ENCODE peak calls at places on chromosomes 7 and 10, in eight cellular contexts. U, W, A, N, P, O, K and G are unnamed samples.

GRCh38 chr10:1210667-1211066 is 154.5 kb downstream of the WDR37 start:
- DNase-seq in P (no peak), N (no peak), A (no peak), U (no peak), K (no peak), O (no peak), W (no peak), G (no peak)

GRCh38 chr7:158531661-158532060 is 56.0 kb downstream of the PTPRN2 start:
- DNase-seq in P (no peak), A (no peak), U (no peak), K (no peak), N (no peak), W (no peak), O (no peak), G (no peak)

GRCh38 chr10:116737582-116738358 is 4.6 kb downstream of the HSPA12A start:
- DNase-seq in O (no peak), A (no peak), U (peak), K (no peak), P (no peak), N (no peak), W (no peak), G (no peak)

GRCh38 chr10:62869958-62870357 is 53.8 kb upstream of the EGR2 start:
- DNase-seq in W (no peak), U (no peak), A (no peak), N (no peak), O (no peak), P (no peak), K (no peak), G (no peak)

GRCh38 chr10:102416181-102417094 is 2.1 kb downstream of the PSD start:
- DNase-seq in W (no peak), A (no peak), P (no peak), O (no peak), U (no peak), K (no peak), N (no peak), G (no peak)

GRCh38 chr7:32680259-32681173 is 185.2 kb downstream of the AVL9 start:
- DNase-seq in O (no peak), A (peak), U (no peak), N (no peak), W (no peak), P (no peak), K (peak), G (no peak)

GRCh38 chr7:135673360-135673706 is 11.0 kb downstream of the STMP1 start:
- DNase-seq in A (no peak), P (no peak), N (no peak), W (peak), O (no peak), K (peak), U (no peak), G (no peak)

GRCh38 chr10:97690138-97690537 is 3.1 kb upstream of the AVPI1 start:
- DNase-seq in U (no peak), P (no peak), O (no peak), N (no peak), A (no peak), K (no peak), W (no peak), G (no peak)

GRCh38 chr10:71233491-71233892 is 21.1 kb downstream of the UNC5B start:
- DNase-seq in W (no peak), A (no peak), K (no peak), P (no peak), U (no peak), O (no peak), N (no peak), G (no peak)

GRCh38 chr10:110413903-110414562 is 83.7 kb upstream of the DUSP5 start:
- DNase-seq in N (no peak), K (no peak), U (no peak), O (no peak), P (no peak), W (peak), A (no peak), G (peak)

GRCh38 chr10:30619966-30620365 is 9.6 kb downstream of the LYZL2 start:
- DNase-seq in A (no peak), P (no peak), W (no peak), K (no peak), N (no peak), U (no peak), O (no peak), G (no peak)

GRCh38 chr7:140364819-140365218 is 33.5 kb downstream of the SLC37A3 start:
- DNase-seq in W (no peak), U (no peak), N (no peak), O (no peak), A (no peak), K (no peak), P (no peak), G (no peak)

GRCh38 chr10:75600833-75601232 is 169.4 kb downstream of the LRMDA start:
- DNase-seq in U (no peak), O (no peak), W (no peak), K (no peak), N (no peak), P (no peak), A (no peak), G (no peak)

GRCh38 chr7:13115829-13116228 is 428.4 kb downstream of the ARL4A start:
- DNase-seq in A (no peak), O (no peak), K (no peak), U (no peak), P (no peak), N (no peak), W (no peak), G (no peak)

GRCh38 chr7:42105541-42106349 is 131.3 kb downstream of the GLI3 start:
- DNase-seq in N (no peak), U (no peak), W (no peak), K (no peak), O (no peak), P (no peak), A (no peak), G (no peak)

GRCh38 chr10:131844546-131845084 is 56.2 kb upstream of the PPP2R2D start:
- DNase-seq in N (no peak), K (no peak), U (no peak), A (no peak), P (no peak), W (no peak), O (no peak), G (no peak)

GRCh38 chr10:72334196-72334831 is 20.4 kb downstream of the DNAJB12 start:
- DNase-seq in K (peak), W (peak), N (no peak), U (peak), A (peak), O (peak), P (peak), G (no peak)

GRCh38 chr10:5888352-5888751 is 1.3 kb downstream of the ANKRD16 start:
- DNase-seq in A (no peak), O (no peak), K (peak), U (no peak), N (no peak), W (no peak), P (no peak), G (peak)

GRCh38 chr10:48466611-48467240 is 138.1 kb downstream of the ARHGAP22 start:
- DNase-seq in O (no peak), A (no peak), P (no peak), N (no peak), K (no peak), U (peak), W (no peak), G (no peak)